ENCODE peak calls at places on chromosomes 12 and 14, in ten cellular contexts. One of them, this sample, is unnamed.

GRCh38 chr12:41981013-41981412 is 163.7 kb downstream of the GXYLT1 start:
- DNase-seq in astrocyte of the spinal cord: no peak
- DNase-seq in upper lobe of right lung: no peak
- DNase-seq in tibial nerve: no peak
- DNase-seq in HCT116: no peak
- DNase-seq in Peyer's patch: no peak
- DNase-seq in GM23338: no peak
- DNase-seq in A549: no peak
- DNase-seq in adrenal gland: no peak
- DNase-seq in AG04450: no peak
- DNase-seq in this sample: no peak

GRCh38 chr12:49109631-49110172 is 945 bp downstream of the LMBR1L start:
- DNase-seq in astrocyte of the spinal cord: no peak
- DNase-seq in upper lobe of right lung: no peak
- DNase-seq in tibial nerve: no peak
- DNase-seq in HCT116: no peak
- DNase-seq in Peyer's patch: no peak
- DNase-seq in GM23338: no peak
- DNase-seq in A549: no peak
- DNase-seq in adrenal gland: no peak
- DNase-seq in AG04450: no peak
- DNase-seq in this sample: no peak

GRCh38 chr12:66086001-66086400 is 44.5 kb downstream of the LLPH start:
- DNase-seq in astrocyte of the spinal cord: no peak
- DNase-seq in upper lobe of right lung: no peak
- DNase-seq in tibial nerve: no peak
- DNase-seq in HCT116: no peak
- DNase-seq in Peyer's patch: no peak
- DNase-seq in GM23338: no peak
- DNase-seq in A549: no peak
- DNase-seq in adrenal gland: no peak
- DNase-seq in AG04450: no peak
- DNase-seq in this sample: no peak

GRCh38 chr14:67999693-68000384 is 180.3 kb downstream of the RAD51B start:
- DNase-seq in astrocyte of the spinal cord: peak; percentile 81
- DNase-seq in upper lobe of right lung: no peak
- DNase-seq in tibial nerve: no peak
- DNase-seq in HCT116: peak; percentile 48
- DNase-seq in Peyer's patch: no peak
- DNase-seq in GM23338: no peak
- DNase-seq in A549: peak; percentile 45
- DNase-seq in adrenal gland: no peak
- DNase-seq in AG04450: no peak
- DNase-seq in this sample: no peak

GRCh38 chr12:111195316-111195715 is 173.6 kb downstream of the PHETA1 start:
- DNase-seq in astrocyte of the spinal cord: no peak
- DNase-seq in upper lobe of right lung: no peak
- DNase-seq in tibial nerve: no peak
- DNase-seq in HCT116: no peak
- DNase-seq in Peyer's patch: no peak
- DNase-seq in GM23338: no peak
- DNase-seq in A549: no peak
- DNase-seq in adrenal gland: no peak
- DNase-seq in AG04450: no peak
- DNase-seq in this sample: no peak

GRCh38 chr12:31368666-31369361 is 42.9 kb upstream of the SINHCAF start:
- DNase-seq in astrocyte of the spinal cord: no peak
- DNase-seq in upper lobe of right lung: peak; percentile 21
- DNase-seq in tibial nerve: no peak
- DNase-seq in HCT116: no peak
- DNase-seq in Peyer's patch: peak; percentile 39
- DNase-seq in GM23338: peak; percentile 71
- DNase-seq in A549: no peak
- DNase-seq in adrenal gland: no peak
- DNase-seq in AG04450: no peak
- DNase-seq in this sample: no peak

GRCh38 chr12:104485651-104486341 is 29.0 kb downstream of the CHST11 start:
- DNase-seq in astrocyte of the spinal cord: no peak
- DNase-seq in upper lobe of right lung: no peak
- DNase-seq in tibial nerve: no peak
- DNase-seq in HCT116: no peak
- DNase-seq in Peyer's patch: peak; percentile 71
- DNase-seq in GM23338: no peak
- DNase-seq in A549: no peak
- DNase-seq in adrenal gland: no peak
- DNase-seq in AG04450: no peak
- DNase-seq in this sample: no peak

GRCh38 chr12:14567311-14568195 is at the start of gene PLBD1:
- DNase-seq in astrocyte of the spinal cord: peak; percentile 29
- DNase-seq in upper lobe of right lung: peak; percentile 91
- DNase-seq in tibial nerve: peak; percentile 21
- DNase-seq in HCT116: no peak
- DNase-seq in Peyer's patch: peak; percentile 72
- DNase-seq in GM23338: peak; percentile 88
- DNase-seq in A549: peak; percentile 37
- DNase-seq in adrenal gland: peak; percentile 43
- DNase-seq in AG04450: no peak
- DNase-seq in this sample: no peak

GRCh38 chr14:28298156-28298555 is 468.4 kb upstream of the FOXG1 start:
- DNase-seq in astrocyte of the spinal cord: peak; percentile 31
- DNase-seq in upper lobe of right lung: no peak
- DNase-seq in tibial nerve: no peak
- DNase-seq in HCT116: no peak
- DNase-seq in Peyer's patch: no peak
- DNase-seq in GM23338: no peak
- DNase-seq in A549: no peak
- DNase-seq in adrenal gland: no peak
- DNase-seq in AG04450: no peak
- DNase-seq in this sample: no peak

GRCh38 chr14:28300356-28300755 is 466.2 kb upstream of the FOXG1 start:
- DNase-seq in astrocyte of the spinal cord: peak; percentile 39
- DNase-seq in upper lobe of right lung: no peak
- DNase-seq in tibial nerve: no peak
- DNase-seq in HCT116: no peak
- DNase-seq in Peyer's patch: no peak
- DNase-seq in GM23338: no peak
- DNase-seq in A549: no peak
- DNase-seq in adrenal gland: no peak
- DNase-seq in AG04450: no peak
- DNase-seq in this sample: no peak

GRCh38 chr14:28297559-28297958 is 469.0 kb upstream of the FOXG1 start:
- DNase-seq in astrocyte of the spinal cord: peak; percentile 32
- DNase-seq in upper lobe of right lung: no peak
- DNase-seq in tibial nerve: no peak
- DNase-seq in HCT116: no peak
- DNase-seq in Peyer's patch: no peak
- DNase-seq in GM23338: no peak
- DNase-seq in A549: no peak
- DNase-seq in adrenal gland: no peak
- DNase-seq in AG04450: no peak
- DNase-seq in this sample: no peak

GRCh38 chr14:28299227-28299626 is 467.4 kb upstream of the FOXG1 start:
- DNase-seq in astrocyte of the spinal cord: no peak
- DNase-seq in upper lobe of right lung: no peak
- DNase-seq in tibial nerve: no peak
- DNase-seq in HCT116: no peak
- DNase-seq in Peyer's patch: no peak
- DNase-seq in GM23338: no peak
- DNase-seq in A549: no peak
- DNase-seq in adrenal gland: no peak
- DNase-seq in AG04450: no peak
- DNase-seq in this sample: peak; percentile 31

GRCh38 chr14:28294834-28295440 is 471.6 kb upstream of the FOXG1 start:
- DNase-seq in astrocyte of the spinal cord: peak; percentile 57
- DNase-seq in upper lobe of right lung: no peak
- DNase-seq in tibial nerve: no peak
- DNase-seq in HCT116: no peak
- DNase-seq in Peyer's patch: no peak
- DNase-seq in GM23338: peak; percentile 70
- DNase-seq in A549: no peak
- DNase-seq in adrenal gland: no peak
- DNase-seq in AG04450: no peak
- DNase-seq in this sample: no peak
- TF ChIP-seq CTCF in astrocyte of the spinal cord: peak; percentile 34
- TF ChIP-seq CTCF in upper lobe of right lung: peak; percentile 30
- TF ChIP-seq CTCF in tibial nerve: no peak
- TF ChIP-seq CTCF in HCT116: no peak
- TF ChIP-seq CTCF in Peyer's patch: no peak
- TF ChIP-seq CTCF in GM23338: peak; percentile 71
- TF ChIP-seq CTCF in A549: peak; percentile 10
- TF ChIP-seq CTCF in adrenal gland: no peak
- TF ChIP-seq CTCF in AG04450: no peak
- TF ChIP-seq CTCF in this sample: peak; percentile 51

DNA sequence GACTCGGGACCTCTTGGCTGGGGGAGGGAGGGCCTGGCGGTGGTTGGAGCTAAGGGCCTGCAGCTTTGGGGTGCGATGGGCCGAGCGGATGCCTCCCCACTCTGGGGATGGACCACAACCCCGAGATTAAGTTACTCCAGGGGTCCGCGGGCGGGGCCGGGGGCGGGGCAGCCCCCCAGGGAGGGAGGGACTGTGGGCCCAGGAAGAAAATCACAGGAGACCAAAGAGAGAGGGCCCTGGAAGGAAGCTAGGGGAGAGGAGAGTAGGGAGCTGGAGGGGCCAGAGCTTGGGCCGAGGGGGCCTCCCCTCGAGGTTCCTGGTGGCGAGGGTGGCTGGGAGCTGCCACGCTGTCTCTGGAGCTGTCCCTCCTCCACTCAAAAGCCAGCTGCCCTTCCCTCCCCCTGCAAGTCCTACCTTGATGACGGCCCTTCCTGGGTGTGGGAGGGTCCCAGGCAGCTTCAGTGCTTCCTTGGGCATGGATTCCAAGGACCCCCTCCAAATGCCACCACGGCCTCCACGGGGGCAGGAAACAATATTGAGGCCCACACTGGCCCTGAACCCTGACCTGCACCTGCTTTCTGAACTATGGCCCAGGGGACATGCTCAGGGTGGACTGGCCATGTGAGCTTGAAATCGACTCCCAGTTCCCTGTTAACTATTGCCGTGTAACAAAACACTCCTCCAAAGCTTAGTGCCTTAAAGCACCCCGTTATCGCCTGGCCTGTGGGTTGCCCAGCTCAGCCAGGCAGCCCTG is 607 bp upstream of the NUDT14 start:
- DNase-seq in astrocyte of the spinal cord: no peak
- DNase-seq in upper lobe of right lung: no peak
- DNase-seq in tibial nerve: no peak
- DNase-seq in HCT116: no peak
- DNase-seq in Peyer's patch: no peak
- DNase-seq in GM23338: no peak
- DNase-seq in A549: no peak
- DNase-seq in adrenal gland: no peak
- DNase-seq in AG04450: no peak
- DNase-seq in this sample: no peak
- H3K4me3 ChIP-seq in astrocyte of the spinal cord: no peak overlapping the region
- H3K4me3 ChIP-seq in upper lobe of right lung: peak overlapping the region; percentile 59
- H3K4me3 ChIP-seq in tibial nerve: peak overlapping the region; percentile 3
- H3K4me3 ChIP-seq in HCT116: peak overlapping the region; percentile 44
- H3K4me3 ChIP-seq in Peyer's patch: peak overlapping the region; percentile 48
- H3K4me3 ChIP-seq in GM23338: peak overlapping the region; percentile 44
- H3K4me3 ChIP-seq in A549: peak overlapping the region; percentile 54
- H3K4me3 ChIP-seq in adrenal gland: no peak overlapping the region
- H3K4me3 ChIP-seq in AG04450: no peak overlapping the region
- H3K4me3 ChIP-seq in this sample: peak overlapping the region; percentile 53

GRCh38 chr14:103283916-103284315 is 50.1 kb upstream of the EIF5 start:
- DNase-seq in astrocyte of the spinal cord: no peak
- DNase-seq in upper lobe of right lung: no peak
- DNase-seq in tibial nerve: no peak
- DNase-seq in HCT116: no peak
- DNase-seq in Peyer's patch: no peak
- DNase-seq in GM23338: no peak
- DNase-seq in A549: no peak
- DNase-seq in adrenal gland: no peak
- DNase-seq in AG04450: no peak
- DNase-seq in this sample: no peak

GRCh38 chr14:103279129-103280025 is 54.7 kb upstream of the EIF5 start:
- DNase-seq in astrocyte of the spinal cord: no peak
- DNase-seq in upper lobe of right lung: no peak
- DNase-seq in tibial nerve: no peak
- DNase-seq in HCT116: no peak
- DNase-seq in Peyer's patch: peak; percentile 39
- DNase-seq in GM23338: peak; percentile 63
- DNase-seq in A549: no peak
- DNase-seq in adrenal gland: peak; percentile 44
- DNase-seq in AG04450: no peak
- DNase-seq in this sample: no peak

GRCh38 chr14:103282932-103283331 is 51.1 kb upstream of the EIF5 start:
- DNase-seq in astrocyte of the spinal cord: no peak
- DNase-seq in upper lobe of right lung: no peak
- DNase-seq in tibial nerve: no peak
- DNase-seq in HCT116: no peak
- DNase-seq in Peyer's patch: no peak
- DNase-seq in GM23338: no peak
- DNase-seq in A549: no peak
- DNase-seq in adrenal gland: no peak
- DNase-seq in AG04450: no peak
- DNase-seq in this sample: no peak

GRCh38 chr14:103280278-103280917 is 53.6 kb upstream of the EIF5 start:
- DNase-seq in astrocyte of the spinal cord: no peak
- DNase-seq in upper lobe of right lung: no peak
- DNase-seq in tibial nerve: no peak
- DNase-seq in HCT116: no peak
- DNase-seq in Peyer's patch: peak; percentile 17
- DNase-seq in GM23338: no peak
- DNase-seq in A549: no peak
- DNase-seq in adrenal gland: no peak
- DNase-seq in AG04450: no peak
- DNase-seq in this sample: no peak

DNA sequence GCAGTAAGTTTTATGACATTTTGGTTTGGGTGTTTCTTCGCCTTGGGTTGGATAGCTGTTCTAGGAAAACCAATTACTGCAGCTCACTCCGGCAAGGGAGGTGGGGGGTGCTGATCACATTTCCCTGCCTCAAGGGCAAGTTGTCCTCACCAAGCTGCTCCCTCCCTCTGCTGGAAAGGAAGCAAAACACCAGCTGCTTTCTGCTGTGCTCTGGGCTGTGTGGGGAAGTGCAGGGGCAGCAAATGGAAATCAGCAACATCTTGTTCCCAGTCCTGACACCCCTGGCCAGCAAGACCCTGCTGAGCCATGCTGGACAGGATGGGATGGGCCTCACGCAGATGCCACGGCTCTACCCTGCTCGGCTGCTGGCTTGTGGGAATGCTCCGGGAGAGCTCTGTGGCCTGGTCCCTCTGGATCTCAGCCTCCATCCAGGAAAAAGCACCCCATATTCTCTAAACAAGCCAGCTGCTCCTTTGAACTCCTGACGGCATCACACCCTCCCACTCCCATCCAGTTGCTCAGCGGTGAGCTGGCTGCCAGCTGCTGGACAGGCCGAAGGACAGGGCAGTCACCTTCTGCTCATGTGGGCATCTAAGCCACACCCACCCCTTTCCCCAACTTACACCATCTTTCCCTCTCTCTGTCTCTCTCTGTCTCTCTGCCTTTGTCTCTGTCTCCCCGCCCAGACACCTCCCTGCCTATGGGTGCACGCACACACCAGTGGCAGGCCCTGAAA is 52.4 kb upstream of the EIF5 start:
- DNase-seq in astrocyte of the spinal cord: peak; percentile 14
- DNase-seq in upper lobe of right lung: no peak
- DNase-seq in tibial nerve: no peak
- DNase-seq in HCT116: no peak
- DNase-seq in Peyer's patch: peak; percentile 62
- DNase-seq in GM23338: peak; percentile 82
- DNase-seq in A549: peak; percentile 62
- DNase-seq in adrenal gland: peak; percentile 72
- DNase-seq in AG04450: no peak
- DNase-seq in this sample: no peak
- TF ChIP-seq CTCF in astrocyte of the spinal cord: peak; percentile 42
- TF ChIP-seq CTCF in upper lobe of right lung: peak; percentile 30
- TF ChIP-seq CTCF in tibial nerve: peak; percentile 36
- TF ChIP-seq CTCF in HCT116: peak; percentile 25
- TF ChIP-seq CTCF in Peyer's patch: peak; percentile 58
- TF ChIP-seq CTCF in GM23338: peak; percentile 62
- TF ChIP-seq CTCF in A549: peak; percentile 25
- TF ChIP-seq CTCF in adrenal gland: peak; percentile 53
- TF ChIP-seq CTCF in AG04450: peak; percentile 66
- TF ChIP-seq CTCF in this sample: peak; percentile 53

DNA sequence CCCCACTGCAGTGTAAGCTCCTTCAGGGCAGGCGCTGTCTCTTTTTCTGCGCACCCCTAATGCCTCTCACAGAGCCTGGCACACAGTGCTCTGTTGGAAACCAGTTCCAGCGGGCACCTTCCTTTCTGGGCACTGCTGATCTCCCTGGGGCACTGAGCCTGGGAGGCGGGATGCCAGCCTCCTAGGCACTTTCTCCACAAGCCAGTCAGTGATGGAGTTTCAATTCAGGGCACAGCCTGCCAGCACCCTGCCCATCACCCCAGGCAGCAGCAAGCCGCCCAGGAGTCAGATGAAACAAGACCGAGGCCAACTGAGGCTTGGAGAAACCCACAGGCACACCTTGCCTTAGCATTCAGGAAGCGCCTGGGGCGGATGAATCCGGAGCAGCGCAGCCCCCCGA is 5.7 kb upstream of the CTDSP2 start:
- DNase-seq in astrocyte of the spinal cord: no peak
- DNase-seq in upper lobe of right lung: no peak
- DNase-seq in tibial nerve: no peak
- DNase-seq in HCT116: no peak
- DNase-seq in Peyer's patch: no peak
- DNase-seq in GM23338: no peak
- DNase-seq in A549: no peak
- DNase-seq in adrenal gland: no peak
- DNase-seq in AG04450: no peak
- DNase-seq in this sample: no peak
- H3K4me3 ChIP-seq in astrocyte of the spinal cord: peak overlapping the region; percentile 25
- H3K4me3 ChIP-seq in upper lobe of right lung: peak overlapping the region; percentile 55
- H3K4me3 ChIP-seq in tibial nerve: peak overlapping the region; percentile 40
- H3K4me3 ChIP-seq in HCT116: no peak overlapping the region
- H3K4me3 ChIP-seq in Peyer's patch: peak overlapping the region; percentile 9
- H3K4me3 ChIP-seq in GM23338: peak overlapping the region; percentile 68
- H3K4me3 ChIP-seq in A549: no peak overlapping the region
- H3K4me3 ChIP-seq in adrenal gland: peak overlapping the region; percentile 12
- H3K4me3 ChIP-seq in AG04450: no peak overlapping the region
- H3K4me3 ChIP-seq in this sample: no peak overlapping the region

This sample was measured in RWPE2.